ENCODE peak calls at places on chromosome 11, in eight cellular contexts. Q, S, H, J, W, I, N and T are unnamed samples.

GRCh38 chr11:115349427-115349826 is 154.8 kb downstream of the CADM1 start:
- DNase-seq in Q (no peak), S (no peak), H (no peak), J (no peak), W (no peak), I (no peak), N (no peak), T (no peak)

GRCh38 chr11:31817054-31817620 is 6.0 kb upstream of the PAX6 start:
- DNase-seq in Q (no peak), S (no peak), H (peak; percentile 17), J (no peak), W (peak; percentile 21), I (no peak), N (no peak), T (no peak)

GRCh38 chr11:76672431-76673163 is 2.0 kb upstream of the LRRC32 start:
- DNase-seq in Q (no peak), S (no peak), H (no peak), J (no peak), W (no peak), I (no peak), N (no peak), T (no peak)

GRCh38 chr11:96390403-96390830 is 604 bp downstream of the JRKL start:
- DNase-seq in Q (no peak), S (no peak), H (no peak), J (no peak), W (peak; percentile 26), I (no peak), N (no peak), T (no peak)

GRCh38 chr11:15171956-15172355 is 57.2 kb downstream of the INSC start:
- DNase-seq in Q (no peak), S (no peak), H (no peak), J (no peak), W (no peak), I (no peak), N (no peak), T (no peak)

GRCh38 chr11:20162824-20163777 is 2.8 kb upstream of the DBX1 start:
- DNase-seq in Q (no peak), S (no peak), H (peak; percentile 22), J (no peak), W (peak; percentile 15), I (peak; percentile 35), N (no peak), T (no peak)

GRCh38 chr11:21430532-21430931 is 761.1 kb downstream of the NELL1 start:
- DNase-seq in Q (no peak), S (no peak), H (no peak), J (no peak), W (no peak), I (no peak), N (no peak), T (no peak)

GRCh38 chr11:11780843-11781242 is 60.9 kb upstream of the USP47 start:
- DNase-seq in Q (no peak), S (no peak), H (no peak), J (peak; percentile 9), W (no peak), I (no peak), N (no peak), T (no peak)

GRCh38 chr11:44831605-44832394 is 105.0 kb downstream of the TSPAN18 start:
- DNase-seq in Q (no peak), S (no peak), H (no peak), J (no peak), W (no peak), I (no peak), N (no peak), T (no peak)

GRCh38 chr11:126303623-126304456 is at the start of gene DCPS:
- DNase-seq in Q (peak; percentile 92), S (peak; percentile 79), H (peak; percentile 92), J (peak; percentile 95), W (peak; percentile 83), I (peak; percentile 95), N (peak; percentile 92), T (peak; percentile 99)

GRCh38 chr11:69086152-69086551 is 37.4 kb downstream of the TPCN2 start:
- DNase-seq in Q (no peak), S (no peak), H (no peak), J (no peak), W (no peak), I (no peak), N (no peak), T (no peak)

GRCh38 chr11:78226684-78227680 is 38.3 kb downstream of the USP35 start:
- DNase-seq in Q (no peak), S (no peak), H (no peak), J (no peak), W (no peak), I (no peak), N (no peak), T (no peak)

GRCh38 chr11:69122642-69123431 is 32.9 kb upstream of the SMIM38 start:
- DNase-seq in Q (peak; percentile 49), S (peak; percentile 25), H (peak; percentile 85), J (peak; percentile 100), W (peak; percentile 73), I (peak; percentile 92), N (peak; percentile 71), T (peak; percentile 98)

GRCh38 chr11:76153609-76153949 is 52.7 kb downstream of the WNT11 start:
- DNase-seq in Q (no peak), S (no peak), H (peak; percentile 63), J (peak; percentile 88), W (no peak), I (no peak), N (no peak), T (peak; percentile 81)

GRCh38 chr11:72685560-72686480 is 11.6 kb upstream of the PDE2A start:
- DNase-seq in Q (peak; percentile 65), S (no peak), H (no peak), J (no peak), W (no peak), I (peak; percentile 47), N (peak; percentile 58), T (no peak)

GRCh38 chr11:72015511-72016061 is 16.9 kb downstream of the IL18BP start:
- DNase-seq in Q (no peak), S (no peak), H (no peak), J (peak; percentile 42), W (no peak), I (peak; percentile 44), N (no peak), T (peak; percentile 76)

DNA sequence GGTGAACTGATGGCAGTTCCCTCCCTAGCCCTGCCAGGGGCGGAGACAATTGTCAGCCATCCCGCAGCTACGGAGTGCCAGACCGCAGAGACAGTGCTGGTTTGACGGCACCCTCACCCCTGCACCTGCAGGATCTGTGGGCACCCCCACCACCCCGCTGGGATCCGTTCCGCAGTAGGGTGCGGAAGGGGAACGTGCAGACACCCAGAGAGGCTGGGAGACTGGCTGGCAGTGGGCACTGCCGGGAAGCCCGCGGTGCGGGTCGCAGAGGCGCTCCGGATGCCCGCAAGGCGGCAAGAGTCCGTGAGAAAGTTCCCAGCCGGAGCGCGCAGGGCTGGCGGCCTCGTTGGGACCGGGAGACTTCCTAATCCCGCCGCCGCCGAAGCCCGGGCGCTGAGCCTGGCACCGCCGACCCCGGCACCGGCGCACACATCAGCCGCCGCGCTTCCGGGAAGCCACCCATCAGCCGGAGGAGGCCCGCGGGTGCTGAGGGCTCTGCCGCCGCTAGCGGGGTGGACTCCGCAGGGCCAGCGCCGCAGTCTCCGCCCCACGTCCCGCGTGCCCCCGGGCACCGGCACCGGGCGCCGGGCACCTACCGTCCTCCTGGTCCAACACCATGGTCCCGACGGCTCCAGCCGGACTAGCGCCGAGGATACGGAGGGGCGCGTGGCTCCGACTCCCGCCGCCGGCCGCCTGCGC is 4.3 kb upstream of the LMO1 start:
- DNase-seq in Q (no peak), S (no peak), H (no peak), J (no peak), W (no peak), I (no peak), N (no peak), T (peak; percentile 20)
- H3K4me3 ChIP-seq in Q (peak overlapping the region; percentile 67), S (peak overlapping the region; percentile 42), H (peak overlapping the region; percentile 37), J (no peak overlapping the region), W (peak overlapping the region; percentile 44), I (peak overlapping the region; percentile 39), N (peak overlapping the region; percentile 67), T (no peak overlapping the region)

DNA sequence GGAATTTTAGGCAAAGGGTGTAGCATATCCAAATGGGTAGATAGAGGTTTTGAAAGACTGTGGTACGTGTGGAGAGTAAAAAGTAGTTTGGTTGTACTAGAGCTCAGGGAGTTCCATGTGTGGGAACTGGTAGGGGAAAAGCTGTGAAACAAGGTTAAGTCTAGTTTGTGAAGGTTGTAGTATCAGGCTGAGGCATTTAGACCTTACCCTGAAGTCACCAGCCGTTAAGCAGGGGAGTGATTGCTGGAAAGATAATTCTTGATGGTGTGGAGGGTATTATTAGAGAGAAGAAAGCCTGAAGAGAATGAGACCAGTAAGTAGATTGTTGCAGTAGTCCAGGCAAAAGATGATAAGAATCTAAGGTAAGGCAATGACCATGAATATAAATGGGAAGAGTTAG is 68.0 kb downstream of the RNF169 start:
- DNase-seq in Q (no peak), S (no peak), H (no peak), J (no peak), W (no peak), I (no peak), N (no peak), T (no peak)
- H3K4me1 ChIP-seq in Q (peaks cover 7% of the 10 kb centered on the region), S (no peaks in the 10 kb centered on the region), H (peaks cover 8% of the 10 kb centered on the region), J (peaks cover 5% of the 10 kb centered on the region), W (peaks cover 11% of the 10 kb centered on the region), I (no peaks in the 10 kb centered on the region), N (peaks cover 38% of the 10 kb centered on the region), T (peaks cover 31% of the 10 kb centered on the region)

GRCh38 chr11:910589-911030 is at the start of gene CHID1:
- DNase-seq in Q (peak; percentile 87), S (peak; percentile 75), H (peak; percentile 86), J (peak; percentile 87), W (peak; percentile 69), I (peak; percentile 94), N (peak; percentile 88), T (peak; percentile 90)

GRCh38 chr11:908273-908672 is 2.3 kb downstream of the CHID1 start:
- DNase-seq in Q (no peak), S (no peak), H (peak; percentile 21), J (peak; percentile 33), W (no peak), I (no peak), N (no peak), T (no peak)

GRCh38 chr11:907668-908067 is 2.9 kb downstream of the CHID1 start:
- DNase-seq in Q (no peak), S (no peak), H (no peak), J (no peak), W (no peak), I (no peak), N (no peak), T (no peak)

GRCh38 chr11:910044-910588 is 494 bp downstream of the CHID1 start:
- DNase-seq in Q (no peak), S (no peak), H (no peak), J (no peak), W (no peak), I (no peak), N (no peak), T (no peak)

DNA sequence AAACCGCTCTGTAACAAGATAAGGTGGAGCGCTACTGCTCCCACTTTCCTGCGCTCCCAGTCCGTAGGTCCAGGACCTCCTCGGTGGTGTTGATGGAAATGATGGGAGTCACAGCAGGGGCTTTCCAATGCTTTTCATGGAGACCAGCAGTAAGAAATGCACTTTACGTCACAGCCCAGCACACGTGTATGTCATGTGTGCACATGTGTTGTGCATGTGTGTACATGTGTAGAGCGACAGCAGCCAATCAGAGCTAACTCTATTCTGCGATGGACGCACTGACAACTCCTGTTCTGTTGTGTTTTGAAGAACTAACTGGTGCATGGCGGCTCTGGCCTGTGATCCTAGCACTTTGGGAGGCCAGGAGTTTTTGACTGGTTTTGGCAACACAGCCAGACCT is 1.2 kb downstream of the CHID1 start:
- DNase-seq in Q (no peak), S (no peak), H (no peak), J (no peak), W (no peak), I (no peak), N (no peak), T (no peak)
- H3K4me3 ChIP-seq in Q (peak overlapping the region; percentile 72), S (no peak overlapping the region), H (peak overlapping the region; percentile 88), J (peak overlapping the region; percentile 99), W (peak overlapping the region; percentile 67), I (no peak overlapping the region), N (peak overlapping the region; percentile 96), T (peak overlapping the region; percentile 100)

GRCh38 chr11:62546937-62547625 is 475 bp upstream of the AHNAK start:
- DNase-seq in Q (no peak), S (no peak), H (peak; percentile 72), J (peak; percentile 77), W (no peak), I (peak; percentile 77), N (peak; percentile 42), T (no peak)
- H3K4me1 ChIP-seq in Q (peaks cover 51% of the 10 kb centered on the region), S (peaks cover 55% of the 10 kb centered on the region), H (peaks cover 38% of the 10 kb centered on the region), J (peaks cover 57% of the 10 kb centered on the region), W (peaks cover 45% of the 10 kb centered on the region), I (peaks cover 60% of the 10 kb centered on the region), N (peaks cover 98% of the 10 kb centered on the region), T (peaks cover 68% of the 10 kb centered on the region)